ENCODE peak calls at places on chromosomes 16 and 17, in ten cellular contexts. One of them, this sample, is unnamed.

GRCh38 chr17:9237661-9238301 is 216.5 kb downstream of the NTN1 start:
- DNase-seq in IMR-90: no peak
- DNase-seq in neural crest cell: peak; percentile 64
- DNase-seq in brain microvascular endothelial cell: no peak
- DNase-seq in fibroblast of mammary gland: no peak
- DNase-seq in CD8-positive, alpha-beta T cell: no peak
- DNase-seq in stomach: no peak
- DNase-seq in tibial nerve: no peak
- DNase-seq in AG04449: no peak
- DNase-seq in Calu3: no peak
- DNase-seq in this sample: no peak

GRCh38 chr17:50062323-50063243 is 6.7 kb downstream of the ITGA3 start:
- DNase-seq in IMR-90: peak; percentile 73
- DNase-seq in neural crest cell: no peak
- DNase-seq in brain microvascular endothelial cell: peak; percentile 74
- DNase-seq in fibroblast of mammary gland: peak; percentile 78
- DNase-seq in CD8-positive, alpha-beta T cell: no peak
- DNase-seq in stomach: peak; percentile 85
- DNase-seq in tibial nerve: no peak
- DNase-seq in AG04449: peak; percentile 67
- DNase-seq in Calu3: peak; percentile 97
- DNase-seq in this sample: no peak

GRCh38 chr17:40203131-40203530 is 16.0 kb upstream of the WIPF2 start:
- DNase-seq in IMR-90: no peak
- DNase-seq in neural crest cell: no peak
- DNase-seq in brain microvascular endothelial cell: no peak
- DNase-seq in fibroblast of mammary gland: no peak
- DNase-seq in CD8-positive, alpha-beta T cell: no peak
- DNase-seq in stomach: no peak
- DNase-seq in tibial nerve: no peak
- DNase-seq in AG04449: no peak
- DNase-seq in Calu3: no peak
- DNase-seq in this sample: no peak

GRCh38 chr17:19317359-19318095 is 45.0 kb downstream of the B9D1 start:
- DNase-seq in IMR-90: peak; percentile 80
- DNase-seq in neural crest cell: peak; percentile 84
- DNase-seq in brain microvascular endothelial cell: peak; percentile 94
- DNase-seq in fibroblast of mammary gland: peak; percentile 84
- DNase-seq in CD8-positive, alpha-beta T cell: no peak
- DNase-seq in stomach: peak; percentile 36
- DNase-seq in tibial nerve: peak; percentile 75
- DNase-seq in AG04449: peak; percentile 29
- DNase-seq in Calu3: no peak
- DNase-seq in this sample: no peak

GRCh38 chr16:69311533-69312388 is 611 bp downstream of the VPS4A start:
- DNase-seq in IMR-90: no peak
- DNase-seq in neural crest cell: peak; percentile 33
- DNase-seq in brain microvascular endothelial cell: no peak
- DNase-seq in fibroblast of mammary gland: no peak
- DNase-seq in CD8-positive, alpha-beta T cell: peak; percentile 11
- DNase-seq in stomach: peak; percentile 40
- DNase-seq in tibial nerve: no peak
- DNase-seq in AG04449: no peak
- DNase-seq in Calu3: peak; percentile 58
- DNase-seq in this sample: no peak

GRCh38 chr16:87259431-87259830 is 57.8 kb downstream of the C16orf95 start:
- DNase-seq in IMR-90: no peak
- DNase-seq in neural crest cell: no peak
- DNase-seq in brain microvascular endothelial cell: no peak
- DNase-seq in fibroblast of mammary gland: no peak
- DNase-seq in CD8-positive, alpha-beta T cell: no peak
- DNase-seq in stomach: no peak
- DNase-seq in tibial nerve: no peak
- DNase-seq in AG04449: no peak
- DNase-seq in Calu3: no peak
- DNase-seq in this sample: no peak

GRCh38 chr17:35701491-35701890 is 29.9 kb upstream of the RASL10B start:
- DNase-seq in IMR-90: no peak
- DNase-seq in neural crest cell: no peak
- DNase-seq in brain microvascular endothelial cell: no peak
- DNase-seq in fibroblast of mammary gland: no peak
- DNase-seq in CD8-positive, alpha-beta T cell: no peak
- DNase-seq in stomach: no peak
- DNase-seq in tibial nerve: no peak
- DNase-seq in AG04449: no peak
- DNase-seq in Calu3: no peak
- DNase-seq in this sample: no peak

GRCh38 chr16:89042711-89043551 is 50.7 kb upstream of the ACSF3 start:
- DNase-seq in IMR-90: no peak
- DNase-seq in neural crest cell: no peak
- DNase-seq in brain microvascular endothelial cell: no peak
- DNase-seq in fibroblast of mammary gland: no peak
- DNase-seq in CD8-positive, alpha-beta T cell: no peak
- DNase-seq in stomach: no peak
- DNase-seq in tibial nerve: no peak
- DNase-seq in AG04449: no peak
- DNase-seq in Calu3: no peak
- DNase-seq in this sample: no peak

GRCh38 chr17:44772308-44773024 is 13.7 kb downstream of the ADAM11 start:
- DNase-seq in IMR-90: no peak
- DNase-seq in neural crest cell: no peak
- DNase-seq in brain microvascular endothelial cell: no peak
- DNase-seq in fibroblast of mammary gland: no peak
- DNase-seq in CD8-positive, alpha-beta T cell: no peak
- DNase-seq in stomach: no peak
- DNase-seq in tibial nerve: no peak
- DNase-seq in AG04449: no peak
- DNase-seq in Calu3: no peak
- DNase-seq in this sample: no peak

GRCh38 chr17:44775136-44775837 is 16.5 kb downstream of the ADAM11 start:
- DNase-seq in IMR-90: peak; percentile 95
- DNase-seq in neural crest cell: no peak
- DNase-seq in brain microvascular endothelial cell: peak; percentile 96
- DNase-seq in fibroblast of mammary gland: peak; percentile 95
- DNase-seq in CD8-positive, alpha-beta T cell: peak; percentile 94
- DNase-seq in stomach: peak; percentile 97
- DNase-seq in tibial nerve: peak; percentile 85
- DNase-seq in AG04449: peak; percentile 76
- DNase-seq in Calu3: no peak
- DNase-seq in this sample: peak; percentile 82

GRCh38 chr17:44775838-44776621 is 17.2 kb downstream of the ADAM11 start:
- DNase-seq in IMR-90: no peak
- DNase-seq in neural crest cell: peak; percentile 98
- DNase-seq in brain microvascular endothelial cell: no peak
- DNase-seq in fibroblast of mammary gland: no peak
- DNase-seq in CD8-positive, alpha-beta T cell: no peak
- DNase-seq in stomach: peak; percentile 55
- DNase-seq in tibial nerve: no peak
- DNase-seq in AG04449: no peak
- DNase-seq in Calu3: peak; percentile 100
- DNase-seq in this sample: no peak

GRCh38 chr17:44773140-44773539 is 14.4 kb downstream of the ADAM11 start:
- DNase-seq in IMR-90: no peak
- DNase-seq in neural crest cell: no peak
- DNase-seq in brain microvascular endothelial cell: no peak
- DNase-seq in fibroblast of mammary gland: no peak
- DNase-seq in CD8-positive, alpha-beta T cell: no peak
- DNase-seq in stomach: no peak
- DNase-seq in tibial nerve: no peak
- DNase-seq in AG04449: no peak
- DNase-seq in Calu3: no peak
- DNase-seq in this sample: no peak

GRCh38 chr17:44774271-44775135 is 15.7 kb downstream of the ADAM11 start:
- DNase-seq in IMR-90: peak; percentile 54
- DNase-seq in neural crest cell: peak; percentile 99
- DNase-seq in brain microvascular endothelial cell: peak; percentile 79
- DNase-seq in fibroblast of mammary gland: peak; percentile 65
- DNase-seq in CD8-positive, alpha-beta T cell: peak; percentile 79
- DNase-seq in stomach: peak; percentile 92
- DNase-seq in tibial nerve: peak; percentile 84
- DNase-seq in AG04449: no peak
- DNase-seq in Calu3: peak; percentile 99
- DNase-seq in this sample: peak; percentile 84
- TF ChIP-seq CTCF in IMR-90: peak; percentile 98
- TF ChIP-seq CTCF in neural crest cell: peak; percentile 97
- TF ChIP-seq CTCF in brain microvascular endothelial cell: peak; percentile 100
- TF ChIP-seq CTCF in fibroblast of mammary gland: peak; percentile 94
- TF ChIP-seq CTCF in CD8-positive, alpha-beta T cell: peak; percentile 98
- TF ChIP-seq CTCF in stomach: peak; percentile 99
- TF ChIP-seq CTCF in tibial nerve: peak; percentile 97
- TF ChIP-seq CTCF in AG04449: peak; percentile 100
- TF ChIP-seq CTCF in Calu3: peak; percentile 99
- TF ChIP-seq CTCF in this sample: peak; percentile 97

DNA sequence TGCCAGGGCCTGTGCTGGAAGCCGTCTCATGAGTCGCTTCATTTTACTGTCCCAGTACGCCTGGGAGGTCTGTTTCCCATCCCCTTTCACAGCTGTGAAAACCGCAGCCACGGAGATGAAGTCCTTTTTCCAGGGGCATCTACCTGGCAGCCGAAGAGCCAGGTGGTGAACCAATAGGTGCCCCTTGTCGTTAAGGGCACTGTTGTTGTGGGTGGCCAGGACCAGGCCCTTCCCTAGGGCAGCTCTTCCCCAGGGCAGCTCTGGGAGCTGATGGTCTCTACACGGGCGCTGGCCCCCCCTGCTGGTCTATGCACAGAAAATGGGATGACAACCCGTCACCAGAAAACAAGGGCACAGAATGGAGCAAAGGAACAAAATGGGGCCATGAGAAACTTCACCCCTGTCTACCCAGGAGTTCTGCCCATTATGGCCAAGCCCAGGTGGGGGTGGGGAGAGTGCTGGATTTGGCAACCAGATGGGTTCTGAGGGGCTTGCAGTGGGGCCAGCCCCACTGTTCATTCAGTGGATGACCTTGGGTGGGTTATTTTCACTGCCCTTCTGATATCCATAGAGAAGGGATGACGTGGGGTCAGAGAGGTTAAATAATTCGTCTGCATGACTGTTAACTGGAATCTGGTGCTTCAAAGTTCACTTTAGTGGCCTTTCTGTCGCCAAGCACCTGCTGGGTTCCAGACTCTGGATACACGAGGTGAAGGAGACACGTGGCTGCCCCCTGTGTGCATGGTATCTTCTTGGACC is 11.5 kb downstream of the RMI2 start:
- DNase-seq in IMR-90: peak; percentile 61
- DNase-seq in neural crest cell: peak; percentile 54
- DNase-seq in brain microvascular endothelial cell: peak; percentile 56
- DNase-seq in fibroblast of mammary gland: peak; percentile 51
- DNase-seq in CD8-positive, alpha-beta T cell: peak; percentile 38
- DNase-seq in stomach: peak; percentile 81
- DNase-seq in tibial nerve: peak; percentile 22
- DNase-seq in AG04449: no peak
- DNase-seq in Calu3: peak; percentile 71
- DNase-seq in this sample: peak; percentile 41
- TF ChIP-seq CTCF in IMR-90: peak; percentile 77
- TF ChIP-seq CTCF in neural crest cell: peak; percentile 65
- TF ChIP-seq CTCF in brain microvascular endothelial cell: peak; percentile 89
- TF ChIP-seq CTCF in fibroblast of mammary gland: peak; percentile 55
- TF ChIP-seq CTCF in CD8-positive, alpha-beta T cell: peak; percentile 50
- TF ChIP-seq CTCF in stomach: peak; percentile 38
- TF ChIP-seq CTCF in tibial nerve: peak; percentile 64
- TF ChIP-seq CTCF in AG04449: peak; percentile 81
- TF ChIP-seq CTCF in Calu3: no peak
- TF ChIP-seq CTCF in this sample: peak; percentile 45

DNA sequence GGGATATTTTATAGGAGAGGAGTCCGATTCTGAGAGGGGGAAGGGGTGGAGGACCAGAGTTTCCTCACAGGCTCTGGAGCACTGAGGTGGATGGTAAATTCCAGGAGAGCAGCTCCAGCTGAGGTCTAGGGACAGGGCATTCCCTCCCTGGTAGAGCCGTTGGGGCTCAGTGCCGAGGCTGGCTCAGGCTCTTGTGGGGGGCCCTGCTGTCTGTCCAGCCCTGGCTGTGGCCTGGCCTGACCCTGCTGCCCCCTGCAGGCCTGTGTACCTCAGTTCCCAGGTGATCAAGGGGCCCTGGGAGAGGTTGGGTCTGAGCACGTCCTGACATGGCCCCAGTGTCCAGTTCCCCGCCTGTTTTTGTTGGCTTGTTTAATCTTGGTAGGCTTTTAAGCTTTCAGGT is 16.8 kb downstream of the ZNF750 start:
- DNase-seq in IMR-90: no peak
- DNase-seq in neural crest cell: no peak
- DNase-seq in brain microvascular endothelial cell: no peak
- DNase-seq in fibroblast of mammary gland: no peak
- DNase-seq in CD8-positive, alpha-beta T cell: no peak
- DNase-seq in stomach: no peak
- DNase-seq in tibial nerve: no peak
- DNase-seq in AG04449: no peak
- DNase-seq in Calu3: no peak
- DNase-seq in this sample: no peak
- TF ChIP-seq CTCF in IMR-90: no peak
- TF ChIP-seq CTCF in neural crest cell: peak; percentile 22
- TF ChIP-seq CTCF in brain microvascular endothelial cell: peak; percentile 41
- TF ChIP-seq CTCF in fibroblast of mammary gland: no peak
- TF ChIP-seq CTCF in CD8-positive, alpha-beta T cell: no peak
- TF ChIP-seq CTCF in stomach: no peak
- TF ChIP-seq CTCF in tibial nerve: no peak
- TF ChIP-seq CTCF in AG04449: no peak
- TF ChIP-seq CTCF in Calu3: no peak
- TF ChIP-seq CTCF in this sample: no peak

GRCh38 chr16:57801856-57802634 is at the start of gene KIFC3:
- DNase-seq in IMR-90: peak; percentile 72
- DNase-seq in neural crest cell: peak; percentile 67
- DNase-seq in brain microvascular endothelial cell: peak; percentile 79
- DNase-seq in fibroblast of mammary gland: peak; percentile 56
- DNase-seq in CD8-positive, alpha-beta T cell: peak; percentile 62
- DNase-seq in stomach: peak; percentile 83
- DNase-seq in tibial nerve: peak; percentile 63
- DNase-seq in AG04449: no peak
- DNase-seq in Calu3: peak; percentile 86
- DNase-seq in this sample: peak; percentile 86

GRCh38 chr16:57802635-57803412 is 533 bp upstream of the KIFC3 start:
- DNase-seq in IMR-90: peak; percentile 54
- DNase-seq in neural crest cell: peak; percentile 34
- DNase-seq in brain microvascular endothelial cell: no peak
- DNase-seq in fibroblast of mammary gland: peak; percentile 16
- DNase-seq in CD8-positive, alpha-beta T cell: no peak
- DNase-seq in stomach: peak; percentile 37
- DNase-seq in tibial nerve: no peak
- DNase-seq in AG04449: no peak
- DNase-seq in Calu3: no peak
- DNase-seq in this sample: no peak

GRCh38 chr16:57799619-57800212 is 2.6 kb downstream of the KIFC3 start:
- DNase-seq in IMR-90: no peak
- DNase-seq in neural crest cell: no peak
- DNase-seq in brain microvascular endothelial cell: no peak
- DNase-seq in fibroblast of mammary gland: no peak
- DNase-seq in CD8-positive, alpha-beta T cell: no peak
- DNase-seq in stomach: no peak
- DNase-seq in tibial nerve: no peak
- DNase-seq in AG04449: no peak
- DNase-seq in Calu3: no peak
- DNase-seq in this sample: no peak

GRCh38 chr16:57800213-57801097 is 1.8 kb downstream of the KIFC3 start:
- DNase-seq in IMR-90: no peak
- DNase-seq in neural crest cell: no peak
- DNase-seq in brain microvascular endothelial cell: no peak
- DNase-seq in fibroblast of mammary gland: no peak
- DNase-seq in CD8-positive, alpha-beta T cell: no peak
- DNase-seq in stomach: peak; percentile 26
- DNase-seq in tibial nerve: no peak
- DNase-seq in AG04449: no peak
- DNase-seq in Calu3: no peak
- DNase-seq in this sample: no peak

DNA sequence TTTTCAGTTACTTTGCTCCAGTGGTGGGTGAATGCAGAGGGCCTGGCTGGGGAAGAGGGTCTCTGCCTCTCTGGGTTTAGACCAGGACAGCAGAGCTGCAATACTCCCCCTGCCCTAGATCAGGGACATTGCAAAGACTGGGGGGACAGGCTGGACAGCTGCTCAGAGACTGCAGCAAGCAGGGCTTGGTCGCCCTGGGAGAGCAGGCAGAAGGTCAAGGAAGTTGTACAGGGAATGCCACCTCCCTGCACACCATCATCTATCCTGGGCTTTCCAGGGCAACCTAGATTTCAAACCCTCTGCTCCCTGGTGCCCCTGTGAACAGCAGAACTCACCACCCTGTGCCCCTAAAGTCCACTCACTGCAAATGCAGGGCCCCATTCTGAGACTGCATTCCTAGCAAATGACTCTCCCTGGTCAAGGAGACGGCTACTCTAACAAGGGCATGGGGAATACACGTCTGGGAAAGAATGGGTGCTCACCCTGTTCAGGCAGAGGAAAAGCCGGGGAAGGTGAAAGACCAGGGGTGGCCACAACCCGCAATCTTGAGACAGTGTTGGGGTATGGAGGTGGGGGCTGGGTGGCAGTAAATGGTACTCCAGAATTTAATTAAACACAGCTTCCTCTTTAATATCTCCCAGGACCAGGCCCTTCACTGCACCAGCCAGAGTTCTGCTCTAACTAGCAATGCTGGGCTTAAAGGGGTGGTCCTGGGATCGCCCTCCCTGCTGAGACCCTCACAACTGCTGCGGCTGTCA is 1.0 kb downstream of the KIFC3 start:
- DNase-seq in IMR-90: peak; percentile 75
- DNase-seq in neural crest cell: no peak
- DNase-seq in brain microvascular endothelial cell: peak; percentile 66
- DNase-seq in fibroblast of mammary gland: peak; percentile 55
- DNase-seq in CD8-positive, alpha-beta T cell: no peak
- DNase-seq in stomach: no peak
- DNase-seq in tibial nerve: no peak
- DNase-seq in AG04449: peak; percentile 24
- DNase-seq in Calu3: peak; percentile 62
- DNase-seq in this sample: no peak
- TF ChIP-seq CTCF in IMR-90: no peak
- TF ChIP-seq CTCF in neural crest cell: no peak
- TF ChIP-seq CTCF in brain microvascular endothelial cell: peak; percentile 38
- TF ChIP-seq CTCF in fibroblast of mammary gland: no peak
- TF ChIP-seq CTCF in CD8-positive, alpha-beta T cell: no peak
- TF ChIP-seq CTCF in stomach: no peak
- TF ChIP-seq CTCF in tibial nerve: no peak
- TF ChIP-seq CTCF in AG04449: peak; percentile 20
- TF ChIP-seq CTCF in Calu3: peak; percentile 23
- TF ChIP-seq CTCF in this sample: no peak

This sample was measured in natural killer cell.